ENCODE peak calls at places on chromosomes 6 and 20, in five cellular contexts. B is NCI-H146, D is colonic mucosa, K is HuH-7.5, F is WERI-Rb-1. M is an unnamed sample.

GRCh38 chr6:112502348-112503130 is 155.4 kb downstream of the RFPL4B start:
- DNase-seq in B (peak), D (no peak), K (no peak), F (no peak), M (no peak)

GRCh38 chr6:36120979-36121706 is 9.2 kb upstream of the MAPK13 start:
- DNase-seq in B (no peak), D (peak), K (no peak), F (peak), M (peak)

GRCh38 chr20:15076785-15077184 is 739.4 kb upstream of the FLRT3 start:
- DNase-seq in B (peak), D (no peak), K (no peak), F (no peak), M (no peak)

GRCh38 chr6:5401845-5402738 is 140.8 kb downstream of the FARS2 start:
- DNase-seq in B (no peak), D (no peak), K (no peak), F (no peak), M (no peak)

GRCh38 chr20:5987383-5987782 is 36.9 kb downstream of the MCM8 start:
- DNase-seq in B (no peak), D (no peak), K (no peak), F (no peak), M (no peak)

GRCh38 chr20:50012282-50013263 is 29.8 kb downstream of the SNAI1 start:
- DNase-seq in B (peak), D (no peak), K (peak), F (peak), M (no peak)

GRCh38 chr20:60695223-60695622 is 556.8 kb upstream of the CDH4 start:
- DNase-seq in B (no peak), D (no peak), K (no peak), F (no peak), M (no peak)

GRCh38 chr6:70221025-70221714 is 81.7 kb downstream of the COL9A1 start:
- DNase-seq in B (peak), D (no peak), K (no peak), F (peak), M (no peak)

GRCh38 chr6:16322666-16323312 is 84.4 kb downstream of the GMPR start:
- DNase-seq in B (peak), D (peak), K (no peak), F (peak), M (peak)

GRCh38 chr6:43698584-43699349 is 11.2 kb upstream of the MRPS18A start:
- DNase-seq in B (peak), D (peak), K (no peak), F (no peak), M (no peak)

GRCh38 chr6:114342826-114343781 is at the start of gene HS3ST5:
- DNase-seq in B (peak), D (peak), K (peak), F (peak), M (peak)